ENCODE peak calls at places on chromosomes 12 and 14, in eight cellular contexts. B is effector memory CD4-positive, alpha-beta T cell; O is CD8-positive, alpha-beta T cell; D is naive thymus-derived CD4-positive, alpha-beta T cell; V is pancreas; H is left ventricle myocardium inferior; R is endothelial cell of umbilical vein; T is Peyer's patch. N is an unnamed sample. For H3K27me3, the result is how much of the 10 kb centered on the place peaks cover.

GRCh38 chr14:61343991-61344405 is 22.6 kb downstream of the PRKCH start:
- DNase-seq in B (no peak), O (no peak), D (no peak), V (no peak), H (no peak), R (no peak), T (no peak), N (no peak)

GRCh38 chr12:95574799-95575452 is 23.6 kb upstream of the USP44 start:
- DNase-seq in B (no peak), O (no peak), D (no peak), V (no peak), H (no peak), R (peak), T (no peak), N (no peak)

GRCh38 chr12:89253483-89253882 is 98.8 kb downstream of the DUSP6 start:
- DNase-seq in B (no peak), O (no peak), D (no peak), V (no peak), H (no peak), R (no peak), T (no peak), N (no peak)

GRCh38 chr14:53715390-53715730 is 241.3 kb downstream of the BMP4 start:
- DNase-seq in B (no peak), O (no peak), D (no peak), V (no peak), H (no peak), R (peak), T (no peak), N (no peak)

GRCh38 chr12:112537710-112538396 is 119.1 kb downstream of the PTPN11 start:
- DNase-seq in B (no peak), O (no peak), D (no peak), V (no peak), H (no peak), R (no peak), T (no peak), N (peak)

GRCh38 chr14:78836777-78837176 is 666.6 kb downstream of the NRXN3 start:
- DNase-seq in B (no peak), O (no peak), D (no peak), V (peak), H (no peak), R (peak), T (no peak), N (peak)

GRCh38 chr14:23984891-23985607 is 3.7 kb upstream of the DHRS4L2 start:
- DNase-seq in B (no peak), O (no peak), D (no peak), V (no peak), H (no peak), R (no peak), T (no peak), N (no peak)

GRCh38 chr14:99525699-99526080 is 44.5 kb downstream of the CCNK start:
- DNase-seq in B (no peak), O (no peak), D (no peak), V (no peak), H (no peak), R (no peak), T (no peak), N (no peak)

GRCh38 chr12:104372048-104372720 is 68.6 kb downstream of the EID3 start:
- DNase-seq in B (no peak), O (peak), D (no peak), V (no peak), H (no peak), R (no peak), T (peak), N (no peak)

GRCh38 chr12:122072031-122072970 is 6.3 kb upstream of the MLXIP start:
- DNase-seq in B (no peak), O (no peak), D (no peak), V (no peak), H (peak), R (peak), T (no peak), N (no peak)

GRCh38 chr12:50214018-50214417 is 46.8 kb upstream of the CERS5 start:
- DNase-seq in B (no peak), O (no peak), D (no peak), V (no peak), H (no peak), R (no peak), T (no peak), N (no peak)

GRCh38 chr14:68941820-68942219 is 37.3 kb downstream of the ACTN1 start:
- DNase-seq in B (no peak), O (no peak), D (no peak), V (peak), H (peak), R (peak), T (no peak), N (no peak)

GRCh38 chr12:15777355-15778012 is 11.7 kb downstream of the EPS8 start:
- DNase-seq in B (no peak), O (no peak), D (no peak), V (no peak), H (no peak), R (no peak), T (no peak), N (no peak)

GRCh38 chr14:25049559-25050493 is at the start of gene STXBP6:
- DNase-seq in B (no peak), O (no peak), D (no peak), V (peak), H (peak), R (peak), T (no peak), N (peak)

GRCh38 chr12:14577344-14577743 is 9.7 kb upstream of the PLBD1 start:
- DNase-seq in B (no peak), O (no peak), D (peak), V (no peak), H (no peak), R (no peak), T (no peak), N (no peak)

GRCh38 chr14:103528158-103528511 is 861 bp upstream of the TRMT61A start:
- DNase-seq in B (no peak), O (no peak), D (no peak), V (no peak), H (no peak), R (no peak), T (no peak), N (no peak)

GRCh38 chr12:53235742-53236442 is 3.9 kb upstream of the RARG start:
- DNase-seq in B (no peak), O (no peak), D (no peak), V (no peak), H (no peak), R (no peak), T (no peak), N (no peak)

GRCh38 chr12:130202201-130202600 is 39.9 kb downstream of the FZD10 start:
- DNase-seq in B (no peak), O (no peak), D (no peak), V (no peak), H (no peak), R (no peak), T (no peak), N (no peak)

GRCh38 chr14:53537421-53538315 is 384.5 kb upstream of the DDHD1 start:
- DNase-seq in B (no peak), O (no peak), D (no peak), V (no peak), H (no peak), R (peak), T (no peak), N (no peak)

GRCh38 chr12:34126805-34127204 is 104.5 kb downstream of the ALG10 start:
- DNase-seq in B (no peak), O (no peak), D (no peak), V (no peak), H (no peak), R (no peak), T (no peak), N (no peak)

GRCh38 chr12:55716582-55717396 is 943 bp downstream of the BLOC1S1 start:
- DNase-seq in B (no peak), O (no peak), D (no peak), V (no peak), H (no peak), R (no peak), T (no peak), N (no peak)

GRCh38 chr12:18066666-18067065 is 23.3 kb downstream of the RERGL start:
- DNase-seq in B (no peak), O (no peak), D (no peak), V (no peak), H (no peak), R (no peak), T (no peak), N (no peak)

GRCh38 chr12:2689879-2690278 is 104.9 kb upstream of the FKBP4 start:
- DNase-seq in B (no peak), O (no peak), D (no peak), V (no peak), H (no peak), R (no peak), T (no peak), N (peak)

GRCh38 chr12:96294831-96295230 is 100.7 kb downstream of the ELK3 start:
- DNase-seq in B (no peak), O (no peak), D (no peak), V (no peak), H (no peak), R (no peak), T (no peak), N (no peak)

GRCh38 chr12:121803861-121804416 is at the start of gene SETD1B:
- DNase-seq in B (no peak), O (no peak), D (peak), V (peak), H (peak), R (peak), T (no peak), N (peak)

GRCh38 chr12:59843260-59843843 is 247.5 kb downstream of the SLC16A7 start:
- DNase-seq in B (no peak), O (no peak), D (no peak), V (no peak), H (no peak), R (no peak), T (no peak), N (no peak)

GRCh38 chr12:124754949-124755800 is 108.5 kb downstream of the SCARB1 start:
- DNase-seq in B (no peak), O (no peak), D (no peak), V (peak), H (peak), R (no peak), T (peak), N (peak)

GRCh38 chr12:50097952-50098351 is 5.9 kb upstream of the GPD1 start:
- DNase-seq in B (no peak), O (no peak), D (no peak), V (no peak), H (no peak), R (no peak), T (no peak), N (no peak)

GRCh38 chr12:8823565-8824300 is 1.3 kb downstream of the A2ML1 start:
- DNase-seq in B (no peak), O (no peak), D (no peak), V (no peak), H (no peak), R (peak), T (no peak), N (peak)

GRCh38 chr12:58888131-58888783 is 32.0 kb downstream of the LRIG3 start:
- DNase-seq in B (no peak), O (no peak), D (no peak), V (peak), H (peak), R (peak), T (no peak), N (no peak)

GRCh38 chr14:20417250-20418186 is 4.2 kb upstream of the TEP1 start:
- DNase-seq in B (no peak), O (no peak), D (no peak), V (no peak), H (no peak), R (no peak), T (no peak), N (no peak)

GRCh38 chr12:123942277-123942653 is 30.4 kb downstream of the CCDC92 start:
- DNase-seq in B (no peak), O (no peak), D (no peak), V (no peak), H (no peak), R (peak), T (no peak), N (no peak)

GRCh38 chr12:98149270-98149669 is 366.1 kb upstream of the TMPO start:
- DNase-seq in B (no peak), O (no peak), D (no peak), V (no peak), H (no peak), R (no peak), T (no peak), N (no peak)

GRCh38 chr12:104136577-104136976 is 1.4 kb downstream of the NFYB start:
- DNase-seq in B (no peak), O (no peak), D (no peak), V (no peak), H (no peak), R (peak), T (no peak), N (no peak)

GRCh38 chr14:98218213-98218612 is 1053.8 kb downstream of the BCL11B start:
- DNase-seq in B (no peak), O (no peak), D (no peak), V (no peak), H (no peak), R (no peak), T (no peak), N (no peak)

GRCh38 chr12:84856156-84856900 is 56.3 kb downstream of the SLC6A15 start:
- DNase-seq in B (no peak), O (no peak), D (no peak), V (no peak), H (no peak), R (no peak), T (no peak), N (no peak)

GRCh38 chr14:60651936-60652673 is 2.8 kb upstream of the SIX1 start:
- DNase-seq in B (no peak), O (no peak), D (no peak), V (no peak), H (no peak), R (no peak), T (no peak), N (no peak)

GRCh38 chr14:60648169-60648933 is 926 bp downstream of the SIX1 start:
- DNase-seq in B (no peak), O (no peak), D (no peak), V (no peak), H (no peak), R (no peak), T (no peak), N (no peak)

GRCh38 chr12:1117970-1118563 is 127.0 kb downstream of the ERC1 start:
- DNase-seq in B (peak), O (peak), D (peak), V (peak), H (peak), R (peak), T (peak), N (peak)

GRCh38 chr12:131547560-131547959 is 163.3 kb upstream of the SFSWAP start:
- DNase-seq in B (no peak), O (no peak), D (no peak), V (no peak), H (no peak), R (no peak), T (no peak), N (no peak)
- H3K27me3 ChIP-seq in B (under half), O (under half), D (under half), V (under half), H (half or more), R (under half), T (under half), N (under half)

DNA sequence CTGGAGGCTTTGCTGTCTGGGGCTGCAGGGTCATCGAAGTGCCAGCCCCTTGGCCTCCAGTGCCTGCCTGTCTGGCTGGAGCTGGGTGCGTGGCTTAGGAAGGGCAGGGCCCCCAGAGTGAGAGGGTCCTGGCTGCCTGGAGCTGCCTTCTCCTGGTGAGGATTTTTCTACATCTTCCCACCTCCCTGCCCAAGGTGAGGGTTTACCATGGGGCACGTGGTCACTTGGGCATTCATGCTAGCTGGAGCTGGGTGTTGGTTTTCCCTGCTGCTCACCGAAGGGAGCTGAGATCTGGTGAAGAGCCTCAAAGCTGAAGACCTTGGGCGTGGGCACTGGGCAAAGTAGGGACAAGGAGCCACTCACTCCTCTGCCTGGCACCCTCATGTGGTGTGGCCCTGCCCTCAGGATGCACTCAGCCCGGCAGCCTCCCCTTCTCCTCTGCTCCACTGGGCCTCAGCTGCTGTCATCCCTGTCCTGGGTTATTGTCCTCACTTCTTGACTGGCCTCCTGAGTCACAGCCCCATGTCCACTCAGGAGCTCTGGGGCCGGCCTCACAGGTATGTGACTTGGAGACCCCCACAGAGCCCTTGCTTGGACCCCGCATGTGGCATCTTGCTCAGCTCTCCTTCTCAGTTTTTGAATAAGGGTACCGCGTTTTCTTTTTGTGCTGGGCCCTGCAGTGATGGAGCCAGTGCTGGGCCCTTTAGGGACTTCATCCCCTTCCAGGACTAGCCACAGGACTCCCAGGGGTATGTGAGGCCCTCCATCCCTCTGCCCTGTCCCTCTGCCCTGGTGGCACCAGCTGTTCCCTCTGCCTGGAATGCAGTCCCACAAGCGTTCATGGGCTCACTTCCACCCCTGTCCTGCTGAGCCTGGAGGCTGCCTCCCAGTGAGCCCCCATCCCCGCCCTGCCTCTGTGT is 1.6 kb downstream of the CEP170B start:
- DNase-seq in B (no peak), O (no peak), D (no peak), V (no peak), H (peak), R (no peak), T (no peak), N (no peak)
- H3K4me3 ChIP-seq in B (no peak), O (no peak), D (no peak), V (peak), H (peak), R (peak), T (peak), N (peak)

DNA sequence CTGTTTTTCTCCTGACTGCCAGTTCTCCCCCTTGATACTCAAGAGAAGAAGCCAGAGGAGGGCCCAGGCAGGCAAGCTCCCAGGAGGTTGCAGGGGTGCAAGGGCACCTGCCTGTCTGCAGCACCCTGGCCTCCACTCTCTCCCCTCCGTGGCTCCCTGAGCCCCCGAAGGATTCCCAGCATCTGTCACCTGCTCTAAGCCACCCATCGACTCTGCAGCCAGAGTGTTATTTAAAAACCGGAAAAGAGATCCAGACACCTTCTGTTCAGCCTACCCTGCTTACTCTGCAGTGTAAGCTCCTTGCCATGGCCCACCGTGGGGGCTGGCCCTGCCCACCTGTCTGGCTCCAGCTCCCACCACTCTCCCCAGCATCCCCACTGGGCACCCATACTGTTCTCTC is 121.4 kb downstream of the KSR2 start:
- DNase-seq in B (no peak), O (no peak), D (no peak), V (no peak), H (no peak), R (no peak), T (no peak), N (no peak)
- H3K27me3 ChIP-seq in B (under half), O (under half), D (under half), V (under half), H (half or more), R (under half), T (under half), N (under half)

GRCh38 chr12:27261866-27262265 is 17.8 kb downstream of the STK38L start:
- DNase-seq in B (no peak), O (no peak), D (no peak), V (no peak), H (no peak), R (no peak), T (no peak), N (no peak)

GRCh38 chr12:27257104-27257848 is 13.2 kb downstream of the STK38L start:
- DNase-seq in B (no peak), O (no peak), D (no peak), V (no peak), H (no peak), R (no peak), T (no peak), N (no peak)

DNA sequence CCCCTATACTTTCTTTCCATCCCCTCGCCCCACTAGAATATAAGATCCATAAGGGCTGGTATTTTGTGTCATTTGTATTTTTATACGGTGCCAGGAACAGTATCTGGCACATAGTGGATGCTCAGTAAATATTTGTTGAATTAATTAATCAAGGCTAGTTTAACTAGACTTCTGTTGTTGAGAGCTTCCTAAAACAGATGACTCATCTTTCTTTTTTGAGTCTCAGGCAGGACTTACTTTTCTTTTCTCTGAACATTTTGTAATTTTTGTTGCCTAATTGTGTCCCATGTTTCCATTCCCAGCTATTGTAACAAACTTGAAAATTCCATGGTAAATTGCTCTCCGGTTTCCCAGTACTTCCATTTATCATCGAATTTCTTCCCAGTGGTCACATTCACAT is 16.7 kb downstream of the STK38L start:
- DNase-seq in B (no peak), O (no peak), D (no peak), V (no peak), H (no peak), R (peak), T (no peak), N (no peak)
- H3K4me3 ChIP-seq in B (no peak), O (no peak), D (no peak), V (no peak), H (no peak), R (no peak), T (no peak), N (no peak)

N was measured in lung.